ENCODE peak calls at places on chromosome 9, in ten cellular contexts. One of them, this sample, is unnamed.

GRCh38 chr9:68912561-68912960 is 101.4 kb downstream of the PRKACG start:
- DNase-seq in astrocyte of the cerebellum: no peak
- DNase-seq in A549: no peak
- DNase-seq in dorsolateral prefrontal cortex: no peak
- DNase-seq in cardiac muscle cell: no peak
- DNase-seq in GM23338: no peak
- DNase-seq in GM20000: no peak
- DNase-seq in HFFc6: no peak
- DNase-seq in foreskin fibroblast: no peak
- DNase-seq in OCI-LY7: no peak
- DNase-seq in this sample: no peak

GRCh38 chr9:68678430-68678829 is 26.6 kb upstream of the PIP5K1B start:
- DNase-seq in astrocyte of the cerebellum: no peak
- DNase-seq in A549: peak
- DNase-seq in dorsolateral prefrontal cortex: no peak
- DNase-seq in cardiac muscle cell: peak
- DNase-seq in GM23338: peak
- DNase-seq in GM20000: peak
- DNase-seq in HFFc6: no peak
- DNase-seq in foreskin fibroblast: no peak
- DNase-seq in OCI-LY7: peak
- DNase-seq in this sample: no peak

GRCh38 chr9:135253305-135254004 is 166.0 kb downstream of the OLFM1 start:
- DNase-seq in astrocyte of the cerebellum: no peak
- DNase-seq in A549: no peak
- DNase-seq in dorsolateral prefrontal cortex: no peak
- DNase-seq in cardiac muscle cell: no peak
- DNase-seq in GM23338: peak
- DNase-seq in GM20000: no peak
- DNase-seq in HFFc6: no peak
- DNase-seq in foreskin fibroblast: no peak
- DNase-seq in OCI-LY7: no peak
- DNase-seq in this sample: no peak

GRCh38 chr9:5982352-5982751 is 33.1 kb downstream of the RANBP6 start:
- DNase-seq in astrocyte of the cerebellum: no peak
- DNase-seq in A549: no peak
- DNase-seq in dorsolateral prefrontal cortex: no peak
- DNase-seq in cardiac muscle cell: no peak
- DNase-seq in GM23338: no peak
- DNase-seq in GM20000: no peak
- DNase-seq in HFFc6: no peak
- DNase-seq in foreskin fibroblast: peak
- DNase-seq in OCI-LY7: no peak
- DNase-seq in this sample: no peak

GRCh38 chr9:14251146-14252071 is 62.5 kb downstream of the NFIB start:
- DNase-seq in astrocyte of the cerebellum: peak
- DNase-seq in A549: peak
- DNase-seq in dorsolateral prefrontal cortex: peak
- DNase-seq in cardiac muscle cell: peak
- DNase-seq in GM23338: peak
- DNase-seq in GM20000: no peak
- DNase-seq in HFFc6: peak
- DNase-seq in foreskin fibroblast: peak
- DNase-seq in OCI-LY7: no peak
- DNase-seq in this sample: no peak

GRCh38 chr9:69132391-69132790 is 41.7 kb upstream of the TJP2 start:
- DNase-seq in astrocyte of the cerebellum: no peak
- DNase-seq in A549: no peak
- DNase-seq in dorsolateral prefrontal cortex: no peak
- DNase-seq in cardiac muscle cell: no peak
- DNase-seq in GM23338: no peak
- DNase-seq in GM20000: no peak
- DNase-seq in HFFc6: no peak
- DNase-seq in foreskin fibroblast: no peak
- DNase-seq in OCI-LY7: no peak
- DNase-seq in this sample: no peak

GRCh38 chr9:101580076-101580475 is 14.7 kb downstream of the PPP3R2 start:
- DNase-seq in astrocyte of the cerebellum: no peak
- DNase-seq in A549: no peak
- DNase-seq in dorsolateral prefrontal cortex: no peak
- DNase-seq in cardiac muscle cell: no peak
- DNase-seq in GM23338: no peak
- DNase-seq in GM20000: no peak
- DNase-seq in HFFc6: no peak
- DNase-seq in foreskin fibroblast: no peak
- DNase-seq in OCI-LY7: no peak
- DNase-seq in this sample: peak

GRCh38 chr9:10697044-10697443 is 84.2 kb upstream of the PTPRD start:
- DNase-seq in astrocyte of the cerebellum: no peak
- DNase-seq in A549: no peak
- DNase-seq in dorsolateral prefrontal cortex: no peak
- DNase-seq in cardiac muscle cell: no peak
- DNase-seq in GM23338: no peak
- DNase-seq in GM20000: no peak
- DNase-seq in HFFc6: no peak
- DNase-seq in foreskin fibroblast: no peak
- DNase-seq in OCI-LY7: no peak
- DNase-seq in this sample: no peak

GRCh38 chr9:136095028-136095494 is at the start of gene NACC2:
- DNase-seq in astrocyte of the cerebellum: no peak
- DNase-seq in A549: peak
- DNase-seq in dorsolateral prefrontal cortex: no peak
- DNase-seq in cardiac muscle cell: peak
- DNase-seq in GM23338: peak
- DNase-seq in GM20000: no peak
- DNase-seq in HFFc6: peak
- DNase-seq in foreskin fibroblast: no peak
- DNase-seq in OCI-LY7: no peak
- DNase-seq in this sample: no peak

GRCh38 chr9:81588148-81588874 is 101.0 kb downstream of the TLE1 start:
- DNase-seq in astrocyte of the cerebellum: no peak
- DNase-seq in A549: peak
- DNase-seq in dorsolateral prefrontal cortex: no peak
- DNase-seq in cardiac muscle cell: peak
- DNase-seq in GM23338: no peak
- DNase-seq in GM20000: no peak
- DNase-seq in HFFc6: no peak
- DNase-seq in foreskin fibroblast: peak
- DNase-seq in OCI-LY7: no peak
- DNase-seq in this sample: no peak

GRCh38 chr9:4530375-4530774 is 40.1 kb downstream of the SLC1A1 start:
- DNase-seq in astrocyte of the cerebellum: no peak
- DNase-seq in A549: peak
- DNase-seq in dorsolateral prefrontal cortex: no peak
- DNase-seq in cardiac muscle cell: peak
- DNase-seq in GM23338: no peak
- DNase-seq in GM20000: peak
- DNase-seq in HFFc6: peak
- DNase-seq in foreskin fibroblast: no peak
- DNase-seq in OCI-LY7: no peak
- DNase-seq in this sample: no peak

GRCh38 chr9:91991621-91992435 is 41.8 kb upstream of the ROR2 start:
- DNase-seq in astrocyte of the cerebellum: no peak
- DNase-seq in A549: no peak
- DNase-seq in dorsolateral prefrontal cortex: no peak
- DNase-seq in cardiac muscle cell: no peak
- DNase-seq in GM23338: no peak
- DNase-seq in GM20000: no peak
- DNase-seq in HFFc6: no peak
- DNase-seq in foreskin fibroblast: peak
- DNase-seq in OCI-LY7: no peak
- DNase-seq in this sample: no peak

GRCh38 chr9:8627944-8628679 is 828.5 kb upstream of the DMAC1 start:
- DNase-seq in astrocyte of the cerebellum: no peak
- DNase-seq in A549: no peak
- DNase-seq in dorsolateral prefrontal cortex: no peak
- DNase-seq in cardiac muscle cell: no peak
- DNase-seq in GM23338: no peak
- DNase-seq in GM20000: no peak
- DNase-seq in HFFc6: no peak
- DNase-seq in foreskin fibroblast: no peak
- DNase-seq in OCI-LY7: no peak
- DNase-seq in this sample: no peak

GRCh38 chr9:99040911-99041582 is 63.9 kb upstream of the TGFBR1 start:
- DNase-seq in astrocyte of the cerebellum: no peak
- DNase-seq in A549: peak
- DNase-seq in dorsolateral prefrontal cortex: no peak
- DNase-seq in cardiac muscle cell: peak
- DNase-seq in GM23338: peak
- DNase-seq in GM20000: no peak
- DNase-seq in HFFc6: peak
- DNase-seq in foreskin fibroblast: peak
- DNase-seq in OCI-LY7: no peak
- DNase-seq in this sample: peak

GRCh38 chr9:20948703-20949102 is 82.7 kb downstream of the HACD4 start:
- DNase-seq in astrocyte of the cerebellum: no peak
- DNase-seq in A549: no peak
- DNase-seq in dorsolateral prefrontal cortex: no peak
- DNase-seq in cardiac muscle cell: no peak
- DNase-seq in GM23338: peak
- DNase-seq in GM20000: no peak
- DNase-seq in HFFc6: no peak
- DNase-seq in foreskin fibroblast: no peak
- DNase-seq in OCI-LY7: no peak
- DNase-seq in this sample: no peak

GRCh38 chr9:5441043-5441442 is 3.3 kb upstream of the PLGRKT start:
- DNase-seq in astrocyte of the cerebellum: no peak
- DNase-seq in A549: peak
- DNase-seq in dorsolateral prefrontal cortex: no peak
- DNase-seq in cardiac muscle cell: peak
- DNase-seq in GM23338: no peak
- DNase-seq in GM20000: no peak
- DNase-seq in HFFc6: peak
- DNase-seq in foreskin fibroblast: peak
- DNase-seq in OCI-LY7: no peak
- DNase-seq in this sample: no peak

GRCh38 chr9:98374385-98375051 is 119.1 kb upstream of the TBC1D2 start:
- DNase-seq in astrocyte of the cerebellum: peak
- DNase-seq in A549: peak
- DNase-seq in dorsolateral prefrontal cortex: no peak
- DNase-seq in cardiac muscle cell: peak
- DNase-seq in GM23338: peak
- DNase-seq in GM20000: no peak
- DNase-seq in HFFc6: peak
- DNase-seq in foreskin fibroblast: peak
- DNase-seq in OCI-LY7: no peak
- DNase-seq in this sample: no peak

GRCh38 chr9:17191095-17191494 is 56.3 kb downstream of the CNTLN start:
- DNase-seq in astrocyte of the cerebellum: peak
- DNase-seq in A549: no peak
- DNase-seq in dorsolateral prefrontal cortex: no peak
- DNase-seq in cardiac muscle cell: peak
- DNase-seq in GM23338: no peak
- DNase-seq in GM20000: no peak
- DNase-seq in HFFc6: peak
- DNase-seq in foreskin fibroblast: peak
- DNase-seq in OCI-LY7: no peak
- DNase-seq in this sample: no peak

GRCh38 chr9:534886-535285 is 306.6 kb upstream of the DMRT1 start:
- DNase-seq in astrocyte of the cerebellum: no peak
- DNase-seq in A549: no peak
- DNase-seq in dorsolateral prefrontal cortex: peak
- DNase-seq in cardiac muscle cell: no peak
- DNase-seq in GM23338: no peak
- DNase-seq in GM20000: no peak
- DNase-seq in HFFc6: no peak
- DNase-seq in foreskin fibroblast: no peak
- DNase-seq in OCI-LY7: no peak
- DNase-seq in this sample: no peak

GRCh38 chr9:131530546-131530929 is 525 bp downstream of the UCK1 start:
- DNase-seq in astrocyte of the cerebellum: no peak
- DNase-seq in A549: peak
- DNase-seq in dorsolateral prefrontal cortex: no peak
- DNase-seq in cardiac muscle cell: peak
- DNase-seq in GM23338: peak
- DNase-seq in GM20000: peak
- DNase-seq in HFFc6: peak
- DNase-seq in foreskin fibroblast: peak
- DNase-seq in OCI-LY7: peak
- DNase-seq in this sample: no peak
- TF ChIP-seq CTCF in astrocyte of the cerebellum: peak
- TF ChIP-seq CTCF in A549: peak
- TF ChIP-seq CTCF in dorsolateral prefrontal cortex: no peak
- TF ChIP-seq CTCF in cardiac muscle cell: peak
- TF ChIP-seq CTCF in GM23338: no peak
- TF ChIP-seq CTCF in GM20000: no peak
- TF ChIP-seq CTCF in HFFc6: peak
- TF ChIP-seq CTCF in foreskin fibroblast: no peak
- TF ChIP-seq CTCF in OCI-LY7: no peak
- TF ChIP-seq CTCF in this sample: peak

GRCh38 chr9:131559416-131560000 is 14.2 kb downstream of the PRRT1B start:
- DNase-seq in astrocyte of the cerebellum: no peak
- DNase-seq in A549: no peak
- DNase-seq in dorsolateral prefrontal cortex: no peak
- DNase-seq in cardiac muscle cell: no peak
- DNase-seq in GM23338: no peak
- DNase-seq in GM20000: no peak
- DNase-seq in HFFc6: no peak
- DNase-seq in foreskin fibroblast: no peak
- DNase-seq in OCI-LY7: no peak
- DNase-seq in this sample: no peak
- TF ChIP-seq CTCF in astrocyte of the cerebellum: no peak
- TF ChIP-seq CTCF in A549: no peak
- TF ChIP-seq CTCF in dorsolateral prefrontal cortex: no peak
- TF ChIP-seq CTCF in cardiac muscle cell: no peak
- TF ChIP-seq CTCF in GM23338: no peak
- TF ChIP-seq CTCF in GM20000: no peak
- TF ChIP-seq CTCF in HFFc6: peak
- TF ChIP-seq CTCF in foreskin fibroblast: no peak
- TF ChIP-seq CTCF in OCI-LY7: peak
- TF ChIP-seq CTCF in this sample: no peak

DNA sequence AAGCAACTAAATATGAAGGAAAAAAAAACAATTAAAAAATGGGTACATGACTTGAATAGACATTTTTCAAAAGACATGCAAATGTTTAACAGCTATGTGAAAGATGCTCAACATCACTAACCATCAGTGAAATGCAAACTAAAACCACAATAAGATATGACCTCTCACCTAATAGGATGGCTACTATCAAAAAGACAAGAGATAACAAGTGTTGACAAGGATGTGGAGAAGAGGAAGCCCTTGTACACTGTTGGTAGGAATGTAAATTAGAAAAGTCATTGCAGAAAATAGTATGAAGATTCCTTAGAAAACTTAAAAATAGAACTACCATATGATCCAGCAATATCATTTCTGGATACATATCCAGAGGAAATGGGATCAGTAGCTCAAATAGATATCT is 324.7 kb upstream of the TLE4 start:
- DNase-seq in astrocyte of the cerebellum: no peak
- DNase-seq in A549: no peak
- DNase-seq in dorsolateral prefrontal cortex: no peak
- DNase-seq in cardiac muscle cell: no peak
- DNase-seq in GM23338: no peak
- DNase-seq in GM20000: no peak
- DNase-seq in HFFc6: no peak
- DNase-seq in foreskin fibroblast: no peak
- DNase-seq in OCI-LY7: no peak
- DNase-seq in this sample: no peak
- TF ChIP-seq CTCF in astrocyte of the cerebellum: no peak
- TF ChIP-seq CTCF in A549: no peak
- TF ChIP-seq CTCF in dorsolateral prefrontal cortex: no peak
- TF ChIP-seq CTCF in cardiac muscle cell: no peak
- TF ChIP-seq CTCF in GM23338: no peak
- TF ChIP-seq CTCF in GM20000: no peak
- TF ChIP-seq CTCF in HFFc6: no peak
- TF ChIP-seq CTCF in foreskin fibroblast: no peak
- TF ChIP-seq CTCF in OCI-LY7: no peak
- TF ChIP-seq CTCF in this sample: no peak

GRCh38 chr9:22119537-22120167 is 110.5 kb upstream of the CDKN2B start:
- DNase-seq in astrocyte of the cerebellum: no peak
- DNase-seq in A549: no peak
- DNase-seq in dorsolateral prefrontal cortex: no peak
- DNase-seq in cardiac muscle cell: peak
- DNase-seq in GM23338: peak
- DNase-seq in GM20000: no peak
- DNase-seq in HFFc6: no peak
- DNase-seq in foreskin fibroblast: no peak
- DNase-seq in OCI-LY7: peak
- DNase-seq in this sample: no peak
- TF ChIP-seq CTCF in astrocyte of the cerebellum: peak
- TF ChIP-seq CTCF in A549: no peak
- TF ChIP-seq CTCF in dorsolateral prefrontal cortex: no peak
- TF ChIP-seq CTCF in cardiac muscle cell: peak
- TF ChIP-seq CTCF in GM23338: peak
- TF ChIP-seq CTCF in GM20000: peak
- TF ChIP-seq CTCF in HFFc6: peak
- TF ChIP-seq CTCF in foreskin fibroblast: peak
- TF ChIP-seq CTCF in OCI-LY7: peak
- TF ChIP-seq CTCF in this sample: peak